ENCODE peak calls at places on chromosome 3, in seven cellular contexts. One of them, this sample, is unnamed.

GRCh38 chr3:113839551-113839950 is 963 bp downstream of the GRAMD1C start:
- DNase-seq in GM23338: no peak
- DNase-seq in ovary: no peak
- DNase-seq in naive thymus-derived CD8-positive, alpha-beta T cell: no peak
- DNase-seq in pancreas: no peak
- DNase-seq in T1000: no peak
- DNase-seq in stimulated activated CD8-positive, alpha-beta memory T cell treated with anti-CD3 and anti-CD28 coated beads, Interleukin-15, amount 100 ng/mL, for 4 hours: no peak
- DNase-seq in this sample: no peak

GRCh38 chr3:81554805-81555204 is 206.6 kb downstream of the GBE1 start:
- DNase-seq in GM23338: peak; percentile 4
- DNase-seq in ovary: peak; percentile 13
- DNase-seq in naive thymus-derived CD8-positive, alpha-beta T cell: no peak
- DNase-seq in pancreas: no peak
- DNase-seq in T1000: no peak
- DNase-seq in stimulated activated CD8-positive, alpha-beta memory T cell treated with anti-CD3 and anti-CD28 coated beads, Interleukin-15, amount 100 ng/mL, for 4 hours: no peak
- DNase-seq in this sample: no peak

GRCh38 chr3:127676456-127676855 is 3.7 kb downstream of the ABTB1 start:
- DNase-seq in GM23338: no peak
- DNase-seq in ovary: peak; percentile 17
- DNase-seq in naive thymus-derived CD8-positive, alpha-beta T cell: no peak
- DNase-seq in pancreas: no peak
- DNase-seq in T1000: no peak
- DNase-seq in stimulated activated CD8-positive, alpha-beta memory T cell treated with anti-CD3 and anti-CD28 coated beads, Interleukin-15, amount 100 ng/mL, for 4 hours: no peak
- DNase-seq in this sample: no peak

GRCh38 chr3:42447481-42447880 is 37.1 kb upstream of the LYZL4 start:
- DNase-seq in GM23338: no peak
- DNase-seq in ovary: no peak
- DNase-seq in naive thymus-derived CD8-positive, alpha-beta T cell: no peak
- DNase-seq in pancreas: no peak
- DNase-seq in T1000: no peak
- DNase-seq in stimulated activated CD8-positive, alpha-beta memory T cell treated with anti-CD3 and anti-CD28 coated beads, Interleukin-15, amount 100 ng/mL, for 4 hours: no peak
- DNase-seq in this sample: no peak

GRCh38 chr3:21839592-21839991 is 88.6 kb upstream of the ZNF385D start:
- DNase-seq in GM23338: peak; percentile 46
- DNase-seq in ovary: no peak
- DNase-seq in naive thymus-derived CD8-positive, alpha-beta T cell: no peak
- DNase-seq in pancreas: no peak
- DNase-seq in T1000: peak; percentile 77
- DNase-seq in stimulated activated CD8-positive, alpha-beta memory T cell treated with anti-CD3 and anti-CD28 coated beads, Interleukin-15, amount 100 ng/mL, for 4 hours: no peak
- DNase-seq in this sample: no peak

GRCh38 chr3:105518806-105519418 is 152.2 kb downstream of the ALCAM start:
- DNase-seq in GM23338: peak; percentile 80
- DNase-seq in ovary: no peak
- DNase-seq in naive thymus-derived CD8-positive, alpha-beta T cell: peak; percentile 53
- DNase-seq in pancreas: no peak
- DNase-seq in T1000: no peak
- DNase-seq in stimulated activated CD8-positive, alpha-beta memory T cell treated with anti-CD3 and anti-CD28 coated beads, Interleukin-15, amount 100 ng/mL, for 4 hours: no peak
- DNase-seq in this sample: peak; percentile 13

GRCh38 chr3:184565421-184566211 is 4.0 kb downstream of the EPHB3 start:
- DNase-seq in GM23338: no peak
- DNase-seq in ovary: peak; percentile 72
- DNase-seq in naive thymus-derived CD8-positive, alpha-beta T cell: no peak
- DNase-seq in pancreas: peak; percentile 90
- DNase-seq in T1000: peak; percentile 15
- DNase-seq in stimulated activated CD8-positive, alpha-beta memory T cell treated with anti-CD3 and anti-CD28 coated beads, Interleukin-15, amount 100 ng/mL, for 4 hours: no peak
- DNase-seq in this sample: peak; percentile 66

GRCh38 chr3:113214227-113214626 is 2.9 kb downstream of the BOC start:
- DNase-seq in GM23338: no peak
- DNase-seq in ovary: no peak
- DNase-seq in naive thymus-derived CD8-positive, alpha-beta T cell: no peak
- DNase-seq in pancreas: no peak
- DNase-seq in T1000: no peak
- DNase-seq in stimulated activated CD8-positive, alpha-beta memory T cell treated with anti-CD3 and anti-CD28 coated beads, Interleukin-15, amount 100 ng/mL, for 4 hours: no peak
- DNase-seq in this sample: no peak

GRCh38 chr3:151345854-151346253 is 16.5 kb upstream of the P2RY13 start:
- DNase-seq in GM23338: no peak
- DNase-seq in ovary: no peak
- DNase-seq in naive thymus-derived CD8-positive, alpha-beta T cell: no peak
- DNase-seq in pancreas: no peak
- DNase-seq in T1000: no peak
- DNase-seq in stimulated activated CD8-positive, alpha-beta memory T cell treated with anti-CD3 and anti-CD28 coated beads, Interleukin-15, amount 100 ng/mL, for 4 hours: no peak
- DNase-seq in this sample: no peak

GRCh38 chr3:57079221-57079831 is 18.9 kb downstream of the SPATA12 start:
- DNase-seq in GM23338: peak; percentile 88
- DNase-seq in ovary: peak; percentile 76
- DNase-seq in naive thymus-derived CD8-positive, alpha-beta T cell: no peak
- DNase-seq in pancreas: peak; percentile 47
- DNase-seq in T1000: peak; percentile 15
- DNase-seq in stimulated activated CD8-positive, alpha-beta memory T cell treated with anti-CD3 and anti-CD28 coated beads, Interleukin-15, amount 100 ng/mL, for 4 hours: no peak
- DNase-seq in this sample: no peak

GRCh38 chr3:123586131-123586530 is 1.3 kb upstream of the HACD2 start:
- DNase-seq in GM23338: peak; percentile 90
- DNase-seq in ovary: peak; percentile 31
- DNase-seq in naive thymus-derived CD8-positive, alpha-beta T cell: peak; percentile 8
- DNase-seq in pancreas: peak; percentile 40
- DNase-seq in T1000: no peak
- DNase-seq in stimulated activated CD8-positive, alpha-beta memory T cell treated with anti-CD3 and anti-CD28 coated beads, Interleukin-15, amount 100 ng/mL, for 4 hours: no peak
- DNase-seq in this sample: no peak

GRCh38 chr3:46750555-46751038 is 32.9 kb upstream of the PRSS50 start:
- DNase-seq in GM23338: peak; percentile 14
- DNase-seq in ovary: no peak
- DNase-seq in naive thymus-derived CD8-positive, alpha-beta T cell: no peak
- DNase-seq in pancreas: no peak
- DNase-seq in T1000: no peak
- DNase-seq in stimulated activated CD8-positive, alpha-beta memory T cell treated with anti-CD3 and anti-CD28 coated beads, Interleukin-15, amount 100 ng/mL, for 4 hours: no peak
- DNase-seq in this sample: no peak

GRCh38 chr3:32215185-32215584 is 23.3 kb upstream of the CMTM8 start:
- DNase-seq in GM23338: no peak
- DNase-seq in ovary: no peak
- DNase-seq in naive thymus-derived CD8-positive, alpha-beta T cell: no peak
- DNase-seq in pancreas: no peak
- DNase-seq in T1000: no peak
- DNase-seq in stimulated activated CD8-positive, alpha-beta memory T cell treated with anti-CD3 and anti-CD28 coated beads, Interleukin-15, amount 100 ng/mL, for 4 hours: no peak
- DNase-seq in this sample: no peak

GRCh38 chr3:3799173-3800075 is at the start of gene LRRN1:
- DNase-seq in GM23338: peak; percentile 96
- DNase-seq in ovary: peak; percentile 80
- DNase-seq in naive thymus-derived CD8-positive, alpha-beta T cell: peak; percentile 73
- DNase-seq in pancreas: peak; percentile 67
- DNase-seq in T1000: peak; percentile 49
- DNase-seq in stimulated activated CD8-positive, alpha-beta memory T cell treated with anti-CD3 and anti-CD28 coated beads, Interleukin-15, amount 100 ng/mL, for 4 hours: no peak
- DNase-seq in this sample: no peak

GRCh38 chr3:84108442-84108971 is 850.3 kb upstream of the CADM2 start:
- DNase-seq in GM23338: no peak
- DNase-seq in ovary: no peak
- DNase-seq in naive thymus-derived CD8-positive, alpha-beta T cell: no peak
- DNase-seq in pancreas: no peak
- DNase-seq in T1000: peak; percentile 18
- DNase-seq in stimulated activated CD8-positive, alpha-beta memory T cell treated with anti-CD3 and anti-CD28 coated beads, Interleukin-15, amount 100 ng/mL, for 4 hours: no peak
- DNase-seq in this sample: peak; percentile 79